ENCODE peak calls at places on chromosomes 4 and X, in six cellular contexts. W is psoas muscle, O is heart right ventricle, X is colonic mucosa, K is lower lobe of right lung, N is Peyer's patch. R is an unnamed sample.

GRCh38 chr4:87141428-87141827 is 79.0 kb downstream of the KLHL8 start:
- DNase-seq in X (peak; percentile 67), W (no peak), K (no peak), O (no peak), N (no peak), R (no peak)

GRCh38 chrX:10167573-10167972 is 10.8 kb downstream of the CLCN4 start:
- DNase-seq in N (no peak), W (no peak), O (no peak), X (no peak), K (no peak), R (no peak)

GRCh38 chr4:140300271-140300970 is 73.0 kb upstream of the SCOC start:
- DNase-seq in X (no peak), W (no peak), K (no peak), O (no peak), N (no peak), R (no peak)

GRCh38 chr4:103067841-103068547 is 8.6 kb downstream of the SLC9B2 start:
- DNase-seq in K (no peak), X (no peak), W (no peak), N (no peak), O (no peak), R (no peak)

GRCh38 chr4:119898211-119898610 is 168.4 kb downstream of the MAD2L1 start:
- DNase-seq in W (no peak), X (no peak), O (no peak), N (no peak), K (no peak), R (no peak)

GRCh38 chr4:17468638-17469221 is 43.2 kb downstream of the QDPR start:
- DNase-seq in N (no peak), X (no peak), W (no peak), K (no peak), O (no peak), R (no peak)

GRCh38 chr4:26410385-26411293 is 79.6 kb downstream of the CCKAR start:
- DNase-seq in W (no peak), X (peak; percentile 49), N (no peak), O (no peak), K (no peak), R (no peak)

GRCh38 chrX:139091086-139091485 is 379.6 kb upstream of the FGF13 start:
- DNase-seq in N (no peak), X (no peak), O (no peak), W (no peak), K (no peak), R (no peak)

GRCh38 chrX:41705680-41706374 is 17.1 kb downstream of the GPR34 start:
- DNase-seq in O (no peak), N (no peak), W (no peak), X (no peak), K (no peak), R (no peak)

GRCh38 chrX:12894074-12894691 is 12.2 kb upstream of the TLR8 start:
- DNase-seq in O (no peak), W (peak; percentile 16), X (peak; percentile 40), K (peak; percentile 55), N (peak; percentile 65), R (no peak)

GRCh38 chrX:130413415-130413814 is 11.6 kb downstream of the RBMX2 start:
- DNase-seq in W (no peak), O (no peak), X (no peak), N (no peak), K (no peak), R (no peak)

GRCh38 chr4:81607947-81608346 is 136.2 kb upstream of the RASGEF1B start:
- DNase-seq in X (no peak), W (no peak), N (no peak), K (no peak), O (no peak), R (no peak)

GRCh38 chr4:168522371-168522770 is 25.5 kb downstream of the PALLD start:
- DNase-seq in N (no peak), W (no peak), X (no peak), K (no peak), O (no peak), R (no peak)

GRCh38 chrX:18886344-18887161 is 97.4 kb downstream of the PHKA2 start:
- DNase-seq in X (peak; percentile 85), K (peak; percentile 84), N (peak; percentile 70), O (peak; percentile 69), W (peak; percentile 77), R (peak; percentile 85)

GRCh38 chr4:181488926-181489325 is 754.3 kb upstream of the TENM3 start:
- DNase-seq in W (no peak), N (no peak), O (no peak), K (no peak), X (no peak), R (no peak)

GRCh38 chr4:76308548-76308947 is 2.0 kb downstream of the STBD1 start:
- DNase-seq in N (no peak), O (peak; percentile 64), K (no peak), X (no peak), W (peak; percentile 32), R (no peak)

GRCh38 chr4:1842339-1842895 is 13.5 kb downstream of the LETM1 start:
- DNase-seq in X (no peak), O (no peak), K (no peak), N (no peak), W (no peak), R (no peak)

GRCh38 chr4:70721747-70722146 is at the start of gene RUFY3:
- DNase-seq in X (no peak), O (no peak), N (no peak), K (no peak), W (peak; percentile 26), R (no peak)

GRCh38 chr4:40833212-40833611 is 83.5 kb downstream of the NSUN7 start:
- DNase-seq in X (no peak), W (no peak), N (no peak), K (no peak), O (no peak), R (no peak)

GRCh38 chr4:40840985-40841571 is 91.3 kb downstream of the NSUN7 start:
- DNase-seq in K (peak; percentile 80), N (peak; percentile 88), O (peak; percentile 65), X (peak; percentile 83), W (peak; percentile 76), R (peak; percentile 84)

GRCh38 chr4:40838742-40839141 is 89.0 kb downstream of the NSUN7 start:
- DNase-seq in W (no peak), K (no peak), X (no peak), N (no peak), O (no peak), R (no peak)

GRCh38 chr4:40840255-40840984 is 90.7 kb downstream of the NSUN7 start:
- DNase-seq in W (no peak), N (peak; percentile 30), K (no peak), O (no peak), X (no peak), R (no peak)

GRCh38 chr4:40837094-40837870 is 87.5 kb downstream of the NSUN7 start:
- DNase-seq in X (no peak), O (peak; percentile 25), N (no peak), K (no peak), W (no peak), R (no peak)
- H3K27ac ChIP-seq in X (no peak overlapping the region), O (no peak overlapping the region), N (no peak overlapping the region), K (no peak overlapping the region), W (peak overlapping the region; percentile 63), R (no peak overlapping the region)

GRCh38 chr4:84940960-84941359 is 25.5 kb downstream of the WDFY3 start:
- DNase-seq in X (no peak), W (no peak), N (no peak), K (no peak), O (no peak), R (no peak)

GRCh38 chr4:84939111-84939510 is 27.4 kb downstream of the WDFY3 start:
- DNase-seq in W (no peak), X (no peak), K (no peak), O (no peak), N (no peak), R (no peak)

GRCh38 chr4:84938316-84938715 is 28.2 kb downstream of the WDFY3 start:
- DNase-seq in W (no peak), X (no peak), K (no peak), N (no peak), O (no peak), R (no peak)

GRCh38 chr4:84936123-84936522 is 30.4 kb downstream of the WDFY3 start:
- DNase-seq in O (no peak), K (no peak), N (no peak), W (no peak), X (no peak), R (no peak)

DNA sequence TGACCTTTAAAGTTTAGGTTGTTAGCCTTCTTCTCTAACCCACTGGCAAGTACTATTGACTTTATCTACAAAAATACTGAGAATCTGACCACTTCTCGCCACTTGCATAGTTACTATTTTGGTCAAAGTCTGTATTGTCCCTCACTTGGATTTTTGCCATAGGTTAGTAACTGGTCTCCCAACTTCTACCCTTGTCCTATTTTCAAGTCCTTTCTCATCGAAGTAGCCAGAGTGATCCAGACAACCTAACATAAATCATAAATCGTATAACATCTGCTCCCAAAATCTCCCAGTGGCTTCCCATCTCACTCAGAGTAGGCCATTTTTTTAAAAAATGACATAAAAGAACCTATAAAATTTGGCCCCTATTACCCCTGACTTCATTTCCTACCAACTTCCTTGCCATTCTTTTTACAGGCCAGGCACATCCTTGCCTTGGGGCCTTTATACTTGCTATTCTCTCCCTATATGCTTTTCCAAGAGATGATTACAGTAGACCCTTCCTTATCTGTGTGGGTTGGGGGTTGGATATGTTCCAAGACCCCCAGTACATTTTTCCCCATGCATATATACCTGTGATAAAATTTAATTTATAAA is 29.0 kb downstream of the WDFY3 start:
- DNase-seq in W (no peak), X (no peak), N (no peak), K (no peak), O (no peak), R (no peak)
- H3K27ac ChIP-seq in W (peak overlapping the region; percentile 27), X (no peak overlapping the region), N (no peak overlapping the region), K (no peak overlapping the region), O (no peak overlapping the region), R (no peak overlapping the region)

DNA sequence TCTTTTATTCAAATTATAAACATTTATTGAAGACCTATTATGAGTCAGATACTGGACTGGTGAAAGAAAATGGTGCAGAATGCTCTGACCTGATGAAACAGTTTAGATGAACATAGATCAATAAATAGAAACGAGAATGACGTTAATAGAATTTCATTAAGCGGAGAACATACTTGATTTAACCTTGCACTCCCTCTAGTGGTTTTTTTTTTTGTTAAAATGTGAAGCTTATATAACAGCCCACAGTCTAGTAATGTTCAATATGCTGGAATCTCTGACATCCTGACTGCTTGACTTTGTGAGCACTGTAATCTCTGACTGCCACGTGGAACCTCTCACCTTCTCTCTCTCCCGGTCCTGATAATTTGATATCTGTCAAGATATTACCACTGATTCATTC is 32.3 kb downstream of the HDAC8 start:
- DNase-seq in X (no peak), K (no peak), O (no peak), N (no peak), W (no peak), R (no peak)
- H3K27ac ChIP-seq in X (no peak overlapping the region), K (no peak overlapping the region), O (no peak overlapping the region), N (no peak overlapping the region), W (no peak overlapping the region), R (no peak overlapping the region)

DNA sequence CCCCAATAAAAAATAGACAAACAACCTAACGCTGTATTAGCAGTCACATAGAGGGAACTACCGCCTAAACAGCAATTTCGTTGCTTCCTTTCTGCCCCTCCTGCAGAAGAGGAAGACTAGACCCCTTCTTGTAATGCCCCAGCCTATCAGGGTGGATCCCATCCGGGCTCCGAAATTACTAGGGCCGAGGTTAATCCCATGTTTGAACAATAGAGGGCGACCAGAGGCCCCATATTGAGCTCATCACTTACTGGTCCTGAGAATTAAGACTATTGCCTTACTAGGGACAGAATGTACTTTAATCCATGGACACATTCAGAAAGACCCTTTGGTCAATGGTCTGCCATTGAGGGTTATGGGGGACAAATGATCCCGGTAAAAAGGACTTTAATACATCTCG is 11.8 kb upstream of the ZNF630 start:
- DNase-seq in N (peak; percentile 22), O (no peak), W (no peak), X (peak; percentile 47), K (no peak), R (no peak)
- H3K27ac ChIP-seq in N (no peak overlapping the region), O (no peak overlapping the region), W (no peak overlapping the region), X (no peak overlapping the region), K (no peak overlapping the region), R (no peak overlapping the region)

R was measured in left lung.